ENCODE peak calls at places on chromosomes 2 and 18, in four cellular contexts. F is GM12878, C is H1, Q is K562. W is an unnamed sample.

GRCh38 chr18:68713791-68714190 is 1.1 kb downstream of the TMX3 start:
- DNase-seq in C (no peak), F (no peak), Q (no peak), W (no peak)

GRCh38 chr2:197777823-197778407 is 7.2 kb downstream of the BOLL start:
- DNase-seq in F (peak; percentile 12), C (no peak), Q (peak; percentile 42), W (peak; percentile 28)

GRCh38 chr2:1838426-1838825 is 94.1 kb upstream of the PXDN start:
- DNase-seq in Q (no peak), C (no peak), F (no peak), W (no peak)

GRCh38 chr2:144515694-144516416 is 4.1 kb downstream of the ZEB2 start:
- DNase-seq in F (no peak), Q (peak; percentile 61), C (peak; percentile 74), W (no peak)

GRCh38 chr2:69645026-69645425 is 1.5 kb upstream of the AAK1 start:
- DNase-seq in F (no peak), C (no peak), Q (peak; percentile 56), W (no peak)

GRCh38 chr2:236949089-236949935 is 136.4 kb upstream of the COPS8 start:
- DNase-seq in Q (no peak), C (peak; percentile 44), F (no peak), W (no peak)

GRCh38 chr18:58781627-58782194 is 83.0 kb upstream of the ZNF532 start:
- DNase-seq in C (peak; percentile 86), Q (peak; percentile 59), F (peak; percentile 57), W (peak; percentile 59)

GRCh38 chr2:176285321-176285720 is 16.1 kb downstream of the MTX2 start:
- DNase-seq in F (no peak), C (no peak), Q (no peak), W (no peak)

GRCh38 chr2:41949541-41950439 is 98.0 kb upstream of the PKDCC start:
- DNase-seq in Q (no peak), F (no peak), C (no peak), W (no peak)

GRCh38 chr2:184556639-184557038 is 41.7 kb upstream of the ZNF804A start:
- DNase-seq in C (no peak), F (no peak), Q (no peak), W (no peak)

GRCh38 chr2:38129987-38130386 is 54.0 kb upstream of the CYP1B1 start:
- DNase-seq in Q (no peak), F (no peak), C (no peak), W (no peak)

GRCh38 chr18:5710676-5711075 is 166.9 kb upstream of the EPB41L3 start:
- DNase-seq in Q (no peak), F (no peak), C (no peak), W (no peak)

GRCh38 chr2:222944971-222945740 is 84.3 kb downstream of the ACSL3 start:
- DNase-seq in F (no peak), Q (no peak), C (no peak), W (no peak)

GRCh38 chr2:226828164-226828563 is 7.7 kb upstream of the RHBDD1 start:
- DNase-seq in F (no peak), Q (no peak), C (no peak), W (no peak)

GRCh38 chr2:192013211-192013610 is 166.3 kb upstream of the CAVIN2 start:
- DNase-seq in Q (no peak), F (no peak), C (no peak), W (no peak)

GRCh38 chr2:235666240-235666781 is 172.5 kb downstream of the AGAP1 start:
- DNase-seq in C (peak; percentile 64), F (no peak), Q (no peak), W (peak; percentile 77)

GRCh38 chr2:26584191-26584590 is 57.0 kb downstream of the CIB4 start:
- DNase-seq in C (no peak), Q (no peak), F (no peak), W (no peak)

GRCh38 chr18:32019251-32019943 is 772 bp downstream of the RNF125 start:
- DNase-seq in F (no peak), Q (peak; percentile 6), C (peak; percentile 69), W (peak; percentile 39)

GRCh38 chr2:201697899-201698298 is 545 bp downstream of the MPP4 start:
- DNase-seq in C (no peak), F (no peak), Q (no peak), W (no peak)

GRCh38 chr18:23226930-23227728 is 91.8 kb downstream of the CABLES1 start:
- DNase-seq in Q (no peak), C (no peak), F (no peak), W (no peak)

GRCh38 chr2:48045613-48046012 is 139.3 kb upstream of the FBXO11 start:
- DNase-seq in F (peak; percentile 12), C (no peak), Q (no peak), W (no peak)

GRCh38 chr2:28580078-28580477 is 84.2 kb downstream of the PLB1 start:
- DNase-seq in F (no peak), C (no peak), Q (no peak), W (no peak)

GRCh38 chr2:37110306-37111212 is 26.2 kb downstream of the GPATCH11 start:
- DNase-seq in C (no peak), Q (no peak), F (no peak), W (no peak)

GRCh38 chr2:202178342-202178958 is 59.9 kb downstream of the SUMO1 start:
- DNase-seq in Q (peak; percentile 59), F (peak; percentile 24), C (peak; percentile 74), W (peak; percentile 58)

GRCh38 chr2:150491943-150492342 is 4.5 kb upstream of the RND3 start:
- DNase-seq in F (no peak), Q (no peak), C (no peak), W (no peak)

GRCh38 chr2:106057206-106057605 is 136.9 kb downstream of the UXS1 start:
- DNase-seq in Q (no peak), F (no peak), C (no peak), W (peak; percentile 42)

GRCh38 chr2:9168851-9169250 is 37.8 kb upstream of the ASAP2 start:
- DNase-seq in F (no peak), C (no peak), Q (peak; percentile 49), W (no peak)

GRCh38 chr2:229443141-229443540 is 172.1 kb upstream of the PID1 start:
- DNase-seq in F (no peak), Q (no peak), C (no peak), W (no peak)

GRCh38 chr18:48540329-48541025 is 1.6 kb downstream of the CTIF start:
- DNase-seq in F (no peak), Q (peak; percentile 79), C (peak; percentile 71), W (peak; percentile 57)

GRCh38 chr2:209629622-209630021 is 142.0 kb upstream of the UNC80 start:
- DNase-seq in Q (no peak), F (no peak), C (no peak), W (no peak)

GRCh38 chr18:49114556-49114955 is 163.8 kb upstream of the SMAD7 start:
- DNase-seq in F (no peak), Q (no peak), C (no peak), W (no peak)

GRCh38 chr2:20626698-20627471 is 24.0 kb downstream of the HS1BP3 start:
- DNase-seq in Q (no peak), C (no peak), F (no peak), W (no peak)

GRCh38 chr18:44851806-44852205 is 171.1 kb downstream of the SETBP1 start:
- DNase-seq in Q (no peak), C (no peak), F (no peak), W (no peak)

GRCh38 chr2:101357386-101357785 is 29.9 kb downstream of the CREG2 start:
- DNase-seq in F (no peak), C (no peak), Q (no peak), W (no peak)

GRCh38 chr2:240581811-240582210 is 4.7 kb upstream of the CAPN10 start:
- DNase-seq in Q (no peak), C (no peak), F (no peak), W (no peak)
- TF ChIP-seq CREB1 in Q (no peak), C (no peak), F (no peak), W (no peak)

GRCh38 chr2:97675714-97676113 is 6.2 kb downstream of the C2orf92 start:
- DNase-seq in C (no peak), F (no peak), Q (no peak), W (no peak)

GRCh38 chr2:97678217-97678762 is 8.8 kb downstream of the C2orf92 start:
- DNase-seq in C (no peak), Q (no peak), F (no peak), W (no peak)

GRCh38 chr2:97674396-97674795 is 4.9 kb downstream of the C2orf92 start:
- DNase-seq in F (no peak), Q (no peak), C (no peak), W (no peak)

GRCh38 chr2:97677480-97677879 is 8.0 kb downstream of the C2orf92 start:
- DNase-seq in C (no peak), Q (no peak), F (no peak), W (no peak)

GRCh38 chr2:97676620-97677019 is 7.1 kb downstream of the C2orf92 start:
- DNase-seq in Q (no peak), C (no peak), F (no peak), W (no peak)
- TF ChIP-seq ATF3 in Q (no peak), C (no peak), F (no peak), W (no peak)

DNA sequence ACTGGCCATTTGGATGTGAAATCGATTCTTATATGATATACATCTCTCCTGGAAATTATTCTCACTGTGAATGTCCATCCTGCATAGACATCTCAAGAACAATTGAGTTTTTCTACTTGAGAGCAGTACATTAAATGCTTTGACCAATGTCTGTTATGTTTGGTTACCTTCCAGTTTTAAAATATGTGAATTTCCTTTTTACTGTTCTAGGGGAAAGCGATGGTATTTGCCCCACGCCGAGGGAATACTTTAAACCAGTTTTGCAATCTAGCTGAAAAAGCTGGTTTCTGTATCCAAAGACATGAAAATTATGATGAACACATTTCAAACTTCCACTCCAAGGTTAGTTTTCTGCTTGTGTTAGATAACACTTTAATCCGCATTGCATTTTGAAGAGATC is 175.3 kb upstream of the SIX3 start:
- DNase-seq in Q (no peak), F (no peak), C (no peak), W (no peak)
- TF ChIP-seq KDM1A in Q (no peak), F (no peak), C (no peak), W (no peak)

GRCh38 chr18:27632706-27633105 is 447.6 kb upstream of the CHST9 start:
- DNase-seq in Q (no peak), C (no peak), F (no peak), W (no peak)

GRCh38 chr18:27627927-27628326 is 442.8 kb upstream of the CHST9 start:
- DNase-seq in Q (no peak), F (no peak), C (no peak), W (no peak)
- TF ChIP-seq CREB1 in Q (no peak), F (no peak), C (no peak), W (no peak)

DNA sequence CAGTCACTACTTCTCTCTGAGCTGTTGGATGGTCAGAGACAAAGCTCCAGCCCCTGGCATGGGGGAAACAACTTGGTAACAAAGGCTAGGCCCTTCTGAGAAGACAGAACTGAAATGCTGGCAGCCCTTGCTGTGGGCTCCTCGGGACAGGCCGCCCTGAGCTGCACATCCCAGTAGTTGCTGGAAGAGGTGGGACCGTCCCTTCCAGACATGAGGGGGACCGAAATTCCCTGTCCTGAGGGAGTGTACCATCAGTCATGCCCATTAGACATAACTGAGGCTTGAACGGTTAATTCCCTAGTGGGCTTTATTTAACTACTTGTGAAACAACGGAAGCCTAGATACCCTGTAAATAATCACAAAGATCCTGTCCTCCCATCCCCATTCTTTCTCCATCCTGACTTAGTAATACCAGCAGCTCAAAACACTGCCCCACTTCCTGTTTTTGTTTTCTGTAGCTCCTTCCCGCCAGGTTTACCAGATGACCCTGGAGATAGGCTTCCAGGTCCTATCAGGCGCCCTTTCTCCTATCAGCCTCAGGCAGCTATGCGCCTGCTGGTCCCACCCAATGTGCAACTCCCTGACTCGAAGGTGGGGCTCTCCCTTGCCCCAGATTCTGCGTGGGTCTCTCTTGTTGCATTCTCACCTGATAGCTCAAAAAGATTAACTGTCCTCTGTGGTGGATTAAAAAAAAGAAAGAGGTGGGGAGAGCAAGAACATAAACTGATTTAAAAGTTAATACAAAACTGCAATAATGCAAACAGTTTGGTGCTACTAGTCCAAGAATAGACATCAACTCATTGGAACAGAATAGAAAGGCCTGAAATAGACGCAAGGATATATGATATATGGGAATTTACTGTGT is 37.0 kb upstream of the NT5DC4 start:
- DNase-seq in Q (peak; percentile 95), F (no peak), C (no peak), W (peak; percentile 36)
- TF ChIP-seq ATF3 in Q (peak; percentile 37), F (no peak), C (no peak), W (no peak)